ENCODE peak calls at places on chromosomes 2 and 18, in four cellular contexts. One of them, this sample, is unnamed.

GRCh38 chr2:223736488-223736887 is 100.9 kb downstream of the AP1S3 start:
- DNase-seq in kidney: no peak
- DNase-seq in thoracic aorta: no peak
- DNase-seq in right atrium auricular region: no peak
- DNase-seq in this sample: no peak

GRCh38 chr18:42306208-42306980 is 351.4 kb downstream of the PIK3C3 start:
- DNase-seq in kidney: no peak
- DNase-seq in thoracic aorta: no peak
- DNase-seq in right atrium auricular region: no peak
- DNase-seq in this sample: no peak

GRCh38 chr2:181536730-181537129 is 79.5 kb downstream of the ITGA4 start:
- DNase-seq in kidney: no peak
- DNase-seq in thoracic aorta: no peak
- DNase-seq in right atrium auricular region: no peak
- DNase-seq in this sample: no peak

GRCh38 chr2:18061717-18062116 is 183.2 kb downstream of the KCNS3 start:
- DNase-seq in kidney: no peak
- DNase-seq in thoracic aorta: no peak
- DNase-seq in right atrium auricular region: no peak
- DNase-seq in this sample: no peak

GRCh38 chr2:74567862-74568261 is 13.3 kb downstream of the DOK1 start:
- DNase-seq in kidney: no peak
- DNase-seq in thoracic aorta: no peak
- DNase-seq in right atrium auricular region: no peak
- DNase-seq in this sample: no peak

GRCh38 chr2:85536479-85536878 is 2.5 kb upstream of the MAT2A start:
- DNase-seq in kidney: no peak
- DNase-seq in thoracic aorta: no peak
- DNase-seq in right atrium auricular region: no peak
- DNase-seq in this sample: no peak

GRCh38 chr18:805008-805754 is 6.9 kb downstream of the YES1 start:
- DNase-seq in kidney: no peak
- DNase-seq in thoracic aorta: no peak
- DNase-seq in right atrium auricular region: no peak
- DNase-seq in this sample: no peak

GRCh38 chr2:201118957-201119848 is 3.2 kb downstream of the CFLAR start:
- DNase-seq in kidney: no peak
- DNase-seq in thoracic aorta: no peak
- DNase-seq in right atrium auricular region: no peak
- DNase-seq in this sample: no peak

GRCh38 chr2:204650611-204651010 is 105.3 kb downstream of the PARD3B start:
- DNase-seq in kidney: no peak
- DNase-seq in thoracic aorta: no peak
- DNase-seq in right atrium auricular region: no peak
- DNase-seq in this sample: no peak

GRCh38 chr18:73848656-73849055 is 299.0 kb downstream of the FBXO15 start:
- DNase-seq in kidney: no peak
- DNase-seq in thoracic aorta: no peak
- DNase-seq in right atrium auricular region: no peak
- DNase-seq in this sample: peak; percentile 3

GRCh38 chr2:156215656-156216055 is 116.9 kb downstream of the NR4A2 start:
- DNase-seq in kidney: no peak
- DNase-seq in thoracic aorta: no peak
- DNase-seq in right atrium auricular region: no peak
- DNase-seq in this sample: no peak

GRCh38 chr18:76493213-76494107 is 1.6 kb downstream of the ZNF516 start:
- DNase-seq in kidney: no peak
- DNase-seq in thoracic aorta: no peak
- DNase-seq in right atrium auricular region: peak; percentile 67
- DNase-seq in this sample: no peak

GRCh38 chr2:65991864-65992554 is 442.9 kb upstream of the MEIS1 start:
- DNase-seq in kidney: no peak
- DNase-seq in thoracic aorta: no peak
- DNase-seq in right atrium auricular region: no peak
- DNase-seq in this sample: no peak

GRCh38 chr2:231257763-231258162 is 59.3 kb downstream of the ARMC9 start:
- DNase-seq in kidney: no peak
- DNase-seq in thoracic aorta: no peak
- DNase-seq in right atrium auricular region: no peak
- DNase-seq in this sample: no peak

GRCh38 chr2:235330775-235331438 is 162.9 kb upstream of the AGAP1 start:
- DNase-seq in kidney: no peak
- DNase-seq in thoracic aorta: no peak
- DNase-seq in right atrium auricular region: no peak
- DNase-seq in this sample: no peak

GRCh38 chr2:40511661-40512213 is 59.8 kb upstream of the SLC8A1 start:
- DNase-seq in kidney: no peak
- DNase-seq in thoracic aorta: no peak
- DNase-seq in right atrium auricular region: no peak
- DNase-seq in this sample: no peak

GRCh38 chr18:10524507-10525425 is 1.1 kb upstream of the NAPG start:
- DNase-seq in kidney: no peak
- DNase-seq in thoracic aorta: no peak
- DNase-seq in right atrium auricular region: no peak
- DNase-seq in this sample: no peak

GRCh38 chr2:39373403-39373802 is 63.7 kb downstream of the MAP4K3 start:
- DNase-seq in kidney: no peak
- DNase-seq in thoracic aorta: no peak
- DNase-seq in right atrium auricular region: no peak
- DNase-seq in this sample: no peak

GRCh38 chr2:67733517-67733916 is 329.3 kb downstream of the C1D start:
- DNase-seq in kidney: peak; percentile 42
- DNase-seq in thoracic aorta: no peak
- DNase-seq in right atrium auricular region: no peak
- DNase-seq in this sample: no peak

GRCh38 chr2:150013011-150013410 is 425.4 kb upstream of the MMADHC start:
- DNase-seq in kidney: no peak
- DNase-seq in thoracic aorta: no peak
- DNase-seq in right atrium auricular region: no peak
- DNase-seq in this sample: no peak

GRCh38 chr2:26048791-26049190 is 14.9 kb downstream of the RAB10 start:
- DNase-seq in kidney: no peak
- DNase-seq in thoracic aorta: no peak
- DNase-seq in right atrium auricular region: no peak
- DNase-seq in this sample: no peak

GRCh38 chr18:6249788-6250187 is 164.9 kb downstream of the L3MBTL4 start:
- DNase-seq in kidney: no peak
- DNase-seq in thoracic aorta: no peak
- DNase-seq in right atrium auricular region: no peak
- DNase-seq in this sample: peak; percentile 14

GRCh38 chr18:24518596-24518995 is 58.2 kb downstream of the HRH4 start:
- DNase-seq in kidney: no peak
- DNase-seq in thoracic aorta: no peak
- DNase-seq in right atrium auricular region: no peak
- DNase-seq in this sample: no peak

GRCh38 chr2:227447606-227448005 is 24.4 kb upstream of the AGFG1 start:
- DNase-seq in kidney: no peak
- DNase-seq in thoracic aorta: no peak
- DNase-seq in right atrium auricular region: no peak
- DNase-seq in this sample: no peak

GRCh38 chr2:201362396-201362795 is 5.3 kb upstream of the FLACC1 start:
- DNase-seq in kidney: no peak
- DNase-seq in thoracic aorta: no peak
- DNase-seq in right atrium auricular region: no peak
- DNase-seq in this sample: no peak

GRCh38 chr2:234488913-234489451 is 7.9 kb downstream of the ARL4C start:
- DNase-seq in kidney: no peak
- DNase-seq in thoracic aorta: no peak
- DNase-seq in right atrium auricular region: no peak
- DNase-seq in this sample: no peak

GRCh38 chr2:535222-535621 is 142.0 kb downstream of the TMEM18 start:
- DNase-seq in kidney: no peak
- DNase-seq in thoracic aorta: no peak
- DNase-seq in right atrium auricular region: no peak
- DNase-seq in this sample: no peak
- TF ChIP-seq CTCF in kidney: no peak
- TF ChIP-seq CTCF in thoracic aorta: no peak
- TF ChIP-seq CTCF in right atrium auricular region: no peak
- TF ChIP-seq CTCF in this sample: peak; percentile 22

GRCh38 chr2:225164406-225165048 is 122.3 kb upstream of the DOCK10 start:
- DNase-seq in kidney: no peak
- DNase-seq in thoracic aorta: no peak
- DNase-seq in right atrium auricular region: no peak
- DNase-seq in this sample: no peak

GRCh38 chr2:225170162-225170561 is 127.9 kb upstream of the DOCK10 start:
- DNase-seq in kidney: no peak
- DNase-seq in thoracic aorta: no peak
- DNase-seq in right atrium auricular region: no peak
- DNase-seq in this sample: no peak

GRCh38 chr2:225165052-225165451 is 122.8 kb upstream of the DOCK10 start:
- DNase-seq in kidney: no peak
- DNase-seq in thoracic aorta: no peak
- DNase-seq in right atrium auricular region: no peak
- DNase-seq in this sample: no peak
- H3K4me3 ChIP-seq in kidney: no peak overlapping the region
- H3K4me3 ChIP-seq in thoracic aorta: no peak overlapping the region
- H3K4me3 ChIP-seq in right atrium auricular region: no peak overlapping the region
- H3K4me3 ChIP-seq in this sample: no peak overlapping the region

DNA sequence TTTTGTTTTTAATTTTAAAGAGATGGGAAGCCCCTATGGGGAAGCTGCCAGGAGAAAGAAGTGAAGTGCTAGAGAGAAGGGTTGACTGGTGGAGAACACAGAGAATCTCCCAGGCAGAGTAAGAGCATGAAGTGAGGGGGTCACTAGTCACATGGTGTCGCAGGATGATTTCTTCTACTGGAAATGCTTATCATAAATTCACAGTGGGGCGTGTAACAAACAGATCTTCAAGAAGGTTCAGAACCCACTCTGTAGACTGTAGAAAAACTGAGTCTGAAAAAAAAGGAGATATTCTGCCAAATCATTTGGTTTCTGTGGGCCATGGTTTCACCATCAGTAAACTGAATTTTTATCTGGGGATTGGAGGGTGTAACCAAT is 15.1 kb downstream of the TPGS2 start:
- DNase-seq in kidney: no peak
- DNase-seq in thoracic aorta: no peak
- DNase-seq in right atrium auricular region: no peak
- DNase-seq in this sample: no peak
- TF ChIP-seq CTCF in kidney: no peak
- TF ChIP-seq CTCF in thoracic aorta: no peak
- TF ChIP-seq CTCF in right atrium auricular region: no peak
- TF ChIP-seq CTCF in this sample: no peak

DNA sequence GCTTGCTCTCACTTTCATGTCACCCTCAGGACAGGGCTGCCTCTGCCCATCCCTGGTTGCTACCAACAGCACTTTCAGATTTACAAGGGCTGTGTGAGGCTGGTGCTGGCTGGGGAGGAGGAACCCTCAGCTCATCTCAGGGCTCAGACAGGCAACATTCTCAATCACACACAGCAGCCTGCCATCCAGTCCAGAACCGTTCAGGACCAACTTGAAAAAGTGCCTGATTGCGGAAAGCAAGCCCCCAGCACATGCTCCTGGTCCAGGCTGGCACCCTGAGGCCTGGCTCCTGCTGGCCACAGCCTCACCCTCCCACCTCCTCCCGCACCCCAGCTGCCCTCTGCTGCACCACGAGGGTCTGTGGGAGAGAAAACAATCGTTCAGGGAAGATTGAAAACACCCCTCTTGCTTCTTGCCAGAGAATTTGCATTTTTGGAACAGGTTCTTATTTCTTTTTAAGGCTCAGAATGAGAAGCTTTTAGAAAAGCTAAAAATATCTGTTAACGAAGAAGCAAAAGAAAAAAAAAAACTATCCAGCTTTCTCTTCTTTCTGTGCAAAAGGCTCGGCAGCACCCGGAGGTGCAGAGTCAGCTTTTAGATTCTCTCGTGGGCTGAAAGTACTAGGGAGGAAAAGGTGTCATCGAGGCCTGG is 403.8 kb upstream of the ID2 start:
- DNase-seq in kidney: no peak
- DNase-seq in thoracic aorta: no peak
- DNase-seq in right atrium auricular region: no peak
- DNase-seq in this sample: no peak
- H3K4me3 ChIP-seq in kidney: no peak overlapping the region
- H3K4me3 ChIP-seq in thoracic aorta: peak overlapping the region; percentile 45
- H3K4me3 ChIP-seq in right atrium auricular region: no peak overlapping the region
- H3K4me3 ChIP-seq in this sample: no peak overlapping the region

GRCh38 chr2:36692078-36692477 is 4.4 kb upstream of the VIT start:
- DNase-seq in kidney: no peak
- DNase-seq in thoracic aorta: no peak
- DNase-seq in right atrium auricular region: no peak
- DNase-seq in this sample: no peak
- TF ChIP-seq CTCF in kidney: no peak
- TF ChIP-seq CTCF in thoracic aorta: no peak
- TF ChIP-seq CTCF in right atrium auricular region: no peak
- TF ChIP-seq CTCF in this sample: no peak

GRCh38 chr18:12287131-12287681 is 20.8 kb upstream of the TUBB6 start:
- DNase-seq in kidney: no peak
- DNase-seq in thoracic aorta: no peak
- DNase-seq in right atrium auricular region: no peak
- DNase-seq in this sample: no peak

GRCh38 chr18:12291161-12291560 is 16.9 kb upstream of the TUBB6 start:
- DNase-seq in kidney: no peak
- DNase-seq in thoracic aorta: no peak
- DNase-seq in right atrium auricular region: no peak
- DNase-seq in this sample: no peak

GRCh38 chr18:12290086-12290485 is 18.0 kb upstream of the TUBB6 start:
- DNase-seq in kidney: no peak
- DNase-seq in thoracic aorta: no peak
- DNase-seq in right atrium auricular region: no peak
- DNase-seq in this sample: no peak

GRCh38 chr18:12288406-12288762 is 19.7 kb upstream of the TUBB6 start:
- DNase-seq in kidney: no peak
- DNase-seq in thoracic aorta: no peak
- DNase-seq in right atrium auricular region: no peak
- DNase-seq in this sample: no peak

GRCh38 chr18:12287684-12288405 is 20.2 kb upstream of the TUBB6 start:
- DNase-seq in kidney: peak; percentile 94
- DNase-seq in thoracic aorta: peak; percentile 74
- DNase-seq in right atrium auricular region: peak; percentile 88
- DNase-seq in this sample: no peak
- H3K4me3 ChIP-seq in kidney: peak overlapping the region; percentile 68
- H3K4me3 ChIP-seq in thoracic aorta: peak overlapping the region; percentile 77
- H3K4me3 ChIP-seq in right atrium auricular region: peak overlapping the region; percentile 58
- H3K4me3 ChIP-seq in this sample: peak overlapping the region; percentile 29

DNA sequence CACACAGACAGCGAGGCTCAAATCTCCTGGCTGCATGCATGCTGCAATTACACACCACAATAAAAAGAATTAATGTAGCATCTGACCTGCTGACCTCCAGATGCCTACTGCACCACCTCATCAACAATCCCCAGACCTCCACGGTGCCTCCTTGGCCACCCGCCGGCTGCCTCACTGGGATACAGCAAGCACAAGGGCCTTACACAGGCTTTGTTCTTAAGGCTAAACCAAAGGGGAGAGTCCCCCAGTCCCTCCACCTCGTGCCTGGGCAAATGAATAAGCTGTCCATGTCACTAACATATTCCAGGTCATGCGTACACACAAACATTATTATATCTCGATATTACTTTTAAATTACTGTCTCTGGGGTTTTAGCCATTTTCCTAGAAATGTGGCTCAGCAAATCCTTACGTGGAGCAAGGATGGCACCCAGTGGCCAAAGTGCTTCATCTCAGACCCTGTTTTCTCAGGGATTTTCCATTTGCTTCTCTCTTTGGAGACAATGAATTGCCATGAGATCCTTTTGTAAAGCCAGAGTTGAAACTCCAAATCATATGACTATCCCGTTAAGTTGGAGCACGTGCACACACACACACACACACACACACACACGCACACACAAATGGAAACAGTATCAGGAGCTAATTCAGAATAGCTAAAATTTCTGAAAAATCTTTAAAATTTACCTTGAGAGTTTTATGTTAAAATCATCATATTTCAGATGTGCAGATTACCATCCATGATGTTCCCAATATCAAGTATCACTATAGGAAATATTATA is 313.8 kb downstream of the PDE11A start:
- DNase-seq in kidney: no peak
- DNase-seq in thoracic aorta: no peak
- DNase-seq in right atrium auricular region: no peak
- DNase-seq in this sample: no peak
- TF ChIP-seq CTCF in kidney: peak; percentile 58
- TF ChIP-seq CTCF in thoracic aorta: no peak
- TF ChIP-seq CTCF in right atrium auricular region: peak; percentile 67
- TF ChIP-seq CTCF in this sample: peak; percentile 67